ENCODE peak calls at places on chromosome 2, in ten cellular contexts. E is coronary artery; S is SK-N-SH; F is hypothalamus; C is ELR; Q is left cardiac atrium; Y is stimulated activated CD4-positive, alpha-beta T cell treated with anti-CD3 and anti-CD28 coated beads, Interleukin-15, amount 100 ng/mL, for 1 hour; O is LoVo; K is Kasumi-1; M is ACHN. R is an unnamed sample.

GRCh38 chr2:27453968-27454367 is 11.8 kb downstream of the KRTCAP3 start:
- DNase-seq in S (no peak), M (no peak), O (no peak), E (no peak), C (no peak), F (no peak), Y (no peak), Q (no peak), K (no peak), R (no peak)

GRCh38 chr2:127581050-127581345 is 45.5 kb downstream of the MYO7B start:
- DNase-seq in F (no peak), Q (no peak), K (no peak), Y (no peak), C (no peak), E (peak; percentile 68), S (no peak), O (no peak), M (no peak), R (no peak)

GRCh38 chr2:96317584-96317997 is 7.5 kb upstream of the ITPRIPL1 start:
- DNase-seq in K (no peak), E (no peak), F (no peak), Q (no peak), Y (no peak), C (no peak), S (no peak), O (no peak), M (no peak), R (no peak)

GRCh38 chr2:157349949-157350510 is 24.4 kb upstream of the ERMN start:
- DNase-seq in Y (no peak), C (peak; percentile 36), K (no peak), Q (no peak), O (no peak), M (no peak), F (no peak), E (no peak), S (no peak), R (no peak)

GRCh38 chr2:46362667-46363012 is 65.4 kb downstream of the EPAS1 start:
- DNase-seq in S (no peak), Q (no peak), M (no peak), K (no peak), O (no peak), Y (no peak), F (no peak), C (peak; percentile 15), E (no peak), R (no peak)

GRCh38 chr2:190186238-190186637 is 123.7 kb upstream of the MSTN start:
- DNase-seq in S (no peak), M (no peak), O (no peak), E (no peak), K (no peak), Q (no peak), F (no peak), C (peak; percentile 13), Y (no peak), R (no peak)

GRCh38 chr2:98520806-98521205 is 76.1 kb downstream of the INPP4A start:
- DNase-seq in K (no peak), C (no peak), E (no peak), F (no peak), M (no peak), Q (no peak), S (no peak), O (no peak), Y (no peak), R (no peak)

GRCh38 chr2:170202437-170202836 is 24.5 kb downstream of the MYO3B start:
- DNase-seq in C (no peak), O (no peak), Y (no peak), E (no peak), M (no peak), K (no peak), F (no peak), S (peak; percentile 12), Q (no peak), R (no peak)

GRCh38 chr2:205883965-205884364 is 201.7 kb downstream of the NRP2 start:
- DNase-seq in O (no peak), C (no peak), M (no peak), Q (no peak), Y (no peak), F (no peak), E (no peak), K (no peak), S (no peak), R (no peak)

GRCh38 chr2:64488050-64488974 is 34.4 kb downstream of the LGALSL start:
- DNase-seq in Y (peak; percentile 72), M (peak; percentile 70), E (peak; percentile 77), F (peak; percentile 13), O (peak; percentile 67), S (peak; percentile 30), C (peak; percentile 65), K (peak; percentile 75), Q (peak; percentile 67), R (peak; percentile 86)

GRCh38 chr2:236536727-236537398 is 32.8 kb upstream of the ACKR3 start:
- DNase-seq in C (no peak), S (no peak), M (no peak), Q (no peak), F (no peak), K (peak; percentile 9), Y (peak; percentile 18), E (no peak), O (no peak), R (peak; percentile 78)

GRCh38 chr2:229454934-229455631 is 184.0 kb upstream of the PID1 start:
- DNase-seq in E (no peak), O (peak; percentile 18), F (no peak), Y (no peak), Q (no peak), M (no peak), C (peak; percentile 98), K (no peak), S (no peak), R (no peak)

GRCh38 chr2:151071382-151071781 is 190.3 kb downstream of the RBM43 start:
- DNase-seq in E (no peak), S (no peak), C (peak; percentile 58), O (no peak), Q (no peak), M (peak; percentile 17), Y (no peak), K (peak; percentile 24), F (no peak), R (no peak)

GRCh38 chr2:109009920-109010610 is 21.0 kb upstream of the EDAR start:
- DNase-seq in E (no peak), O (no peak), F (no peak), Q (no peak), M (no peak), Y (no peak), S (no peak), K (no peak), C (peak; percentile 78), R (no peak)